ENCODE peak calls at places on chromosome 16, in six cellular contexts. One of them, this sample, is unnamed.
A peak's percentile ranks its signal among the peaks of the same experiment; 100 is the strongest.

GRCh38 chr16:63315229-63315628 is 1279.0 kb upstream of the CDH8 start:
- DNase-seq in PC-9: no peak
- DNase-seq in H1: no peak
- DNase-seq in neural progenitor cell: no peak
- DNase-seq in K562: no peak
- DNase-seq in MM.1S: no peak
- DNase-seq in this sample: no peak

GRCh38 chr16:81551141-81551808 is 106.7 kb downstream of the CMIP start:
- DNase-seq in K562: peak; percentile 38
- DNase-seq in neural progenitor cell: no peak
- DNase-seq in PC-9: no peak
- DNase-seq in MM.1S: no peak
- DNase-seq in H1: no peak
- DNase-seq in this sample: peak; percentile 51

GRCh38 chr16:57446530-57447141 is 549 bp downstream of the CIAPIN1 start:
- DNase-seq in MM.1S: peak; percentile 28
- DNase-seq in PC-9: peak; percentile 46
- DNase-seq in neural progenitor cell: no peak
- DNase-seq in H1: no peak
- DNase-seq in K562: peak; percentile 33
- DNase-seq in this sample: peak; percentile 16

GRCh38 chr16:66247516-66248089 is 118.9 kb upstream of the CDH5 start:
- DNase-seq in H1: no peak
- DNase-seq in K562: no peak
- DNase-seq in MM.1S: no peak
- DNase-seq in neural progenitor cell: no peak
- DNase-seq in PC-9: no peak
- DNase-seq in this sample: peak; percentile 9

GRCh38 chr16:27982184-27982583 is 81.3 kb downstream of the GSG1L start:
- DNase-seq in neural progenitor cell: no peak
- DNase-seq in MM.1S: no peak
- DNase-seq in PC-9: no peak
- DNase-seq in H1: no peak
- DNase-seq in K562: peak; percentile 38
- DNase-seq in this sample: no peak

GRCh38 chr16:73279451-73279850 is 231.5 kb upstream of the ZFHX3 start:
- DNase-seq in PC-9: no peak
- DNase-seq in MM.1S: no peak
- DNase-seq in neural progenitor cell: no peak
- DNase-seq in K562: no peak
- DNase-seq in H1: no peak
- DNase-seq in this sample: no peak

GRCh38 chr16:72312862-72313261 is 140.9 kb upstream of the PMFBP1 start:
- DNase-seq in K562: no peak
- DNase-seq in H1: no peak
- DNase-seq in neural progenitor cell: peak; percentile 2
- DNase-seq in MM.1S: no peak
- DNase-seq in PC-9: no peak
- DNase-seq in this sample: no peak

GRCh38 chr16:23131841-23132576 is 17.2 kb downstream of the USP31 start:
- DNase-seq in K562: no peak
- DNase-seq in MM.1S: no peak
- DNase-seq in PC-9: no peak
- DNase-seq in H1: no peak
- DNase-seq in neural progenitor cell: no peak
- DNase-seq in this sample: no peak

GRCh38 chr16:4561565-4561964 is 5.4 kb downstream of the C16orf96 start:
- DNase-seq in H1: no peak
- DNase-seq in PC-9: no peak
- DNase-seq in neural progenitor cell: peak; percentile 32
- DNase-seq in MM.1S: no peak
- DNase-seq in K562: peak; percentile 5
- DNase-seq in this sample: no peak

GRCh38 chr16:14354561-14355351 is 275.3 kb downstream of the PARN start:
- DNase-seq in neural progenitor cell: no peak
- DNase-seq in K562: no peak
- DNase-seq in H1: no peak
- DNase-seq in PC-9: no peak
- DNase-seq in MM.1S: peak; percentile 90
- DNase-seq in this sample: no peak

GRCh38 chr16:73430138-73430537 is 382.2 kb upstream of the ZFHX3 start:
- DNase-seq in neural progenitor cell: no peak
- DNase-seq in H1: no peak
- DNase-seq in K562: no peak
- DNase-seq in MM.1S: no peak
- DNase-seq in PC-9: no peak
- DNase-seq in this sample: no peak

GRCh38 chr16:86882586-86883280 is 304.4 kb downstream of the FOXL1 start:
- DNase-seq in H1: no peak
- DNase-seq in MM.1S: no peak
- DNase-seq in K562: no peak
- DNase-seq in neural progenitor cell: no peak
- DNase-seq in PC-9: no peak
- DNase-seq in this sample: peak; percentile 65

GRCh38 chr16:70594569-70594968 is 51.8 kb upstream of the IL34 start:
- DNase-seq in PC-9: peak; percentile 75
- DNase-seq in K562: no peak
- DNase-seq in neural progenitor cell: no peak
- DNase-seq in MM.1S: no peak
- DNase-seq in H1: no peak
- DNase-seq in this sample: peak; percentile 54

GRCh38 chr16:49081556-49081955 is 200.1 kb downstream of the CBLN1 start:
- DNase-seq in neural progenitor cell: no peak
- DNase-seq in H1: no peak
- DNase-seq in MM.1S: no peak
- DNase-seq in K562: no peak
- DNase-seq in PC-9: no peak
- DNase-seq in this sample: peak; percentile 65

GRCh38 chr16:7509919-7510705 is 177.5 kb downstream of the RBFOX1 start:
- DNase-seq in MM.1S: no peak
- DNase-seq in K562: no peak
- DNase-seq in H1: no peak
- DNase-seq in neural progenitor cell: no peak
- DNase-seq in PC-9: no peak
- DNase-seq in this sample: no peak

GRCh38 chr16:20874088-20874581 is 26.0 kb downstream of the DCUN1D3 start:
- DNase-seq in MM.1S: no peak
- DNase-seq in K562: no peak
- DNase-seq in neural progenitor cell: no peak
- DNase-seq in PC-9: no peak
- DNase-seq in H1: no peak
- DNase-seq in this sample: no peak

GRCh38 chr16:71883849-71884638 is at the start of gene ZNF821:
- DNase-seq in PC-9: no peak
- DNase-seq in neural progenitor cell: peak; percentile 98
- DNase-seq in K562: peak; percentile 98
- DNase-seq in H1: peak; percentile 95
- DNase-seq in MM.1S: peak; percentile 68
- DNase-seq in this sample: peak; percentile 70

GRCh38 chr16:11201498-11202259 is 54.3 kb downstream of the SOCS1 start:
- DNase-seq in K562: peak; percentile 82
- DNase-seq in neural progenitor cell: peak; percentile 45
- DNase-seq in H1: no peak
- DNase-seq in MM.1S: no peak
- DNase-seq in PC-9: peak; percentile 94
- DNase-seq in this sample: peak; percentile 96

GRCh38 chr16:11200523-11201063 is 55.4 kb downstream of the SOCS1 start:
- DNase-seq in neural progenitor cell: peak; percentile 19
- DNase-seq in H1: no peak
- DNase-seq in K562: no peak
- DNase-seq in PC-9: no peak
- DNase-seq in MM.1S: no peak
- DNase-seq in this sample: no peak

GRCh38 chr16:11196286-11196828 is 59.6 kb downstream of the SOCS1 start:
- DNase-seq in H1: no peak
- DNase-seq in PC-9: peak; percentile 17
- DNase-seq in neural progenitor cell: no peak
- DNase-seq in MM.1S: no peak
- DNase-seq in K562: no peak
- DNase-seq in this sample: no peak

GRCh38 chr16:11198375-11198774 is 57.6 kb downstream of the SOCS1 start:
- DNase-seq in MM.1S: no peak
- DNase-seq in K562: no peak
- DNase-seq in H1: no peak
- DNase-seq in neural progenitor cell: no peak
- DNase-seq in PC-9: no peak
- DNase-seq in this sample: no peak

DNA sequence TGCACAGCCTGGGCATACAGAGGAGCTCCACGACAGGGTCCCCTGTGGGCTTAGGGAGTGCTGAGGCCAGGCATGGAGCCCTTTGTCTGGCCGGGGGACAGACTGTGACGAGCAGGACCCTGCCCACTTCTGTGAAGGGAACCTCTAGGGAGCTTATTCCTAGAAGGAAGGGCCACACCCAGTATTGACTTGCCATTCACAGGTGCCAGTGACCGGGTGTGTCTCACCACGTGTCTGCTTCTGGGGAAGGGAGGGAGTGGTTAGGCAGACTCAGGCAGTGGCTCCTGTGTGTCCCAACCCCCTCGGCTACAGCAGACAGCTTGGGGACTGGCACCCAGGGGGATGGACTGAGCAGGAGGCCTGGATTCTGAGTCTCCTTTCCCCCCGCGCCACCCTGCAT is 57.2 kb downstream of the SOCS1 start:
- DNase-seq in PC-9: peak; percentile 84
- DNase-seq in MM.1S: no peak
- DNase-seq in K562: peak; percentile 87
- DNase-seq in neural progenitor cell: no peak
- DNase-seq in H1: no peak
- DNase-seq in this sample: peak; percentile 80
- H3K4me1 ChIP-seq in PC-9: peaks cover 31% of the 10 kb centered on the region
- H3K4me1 ChIP-seq in MM.1S: no peaks in the 10 kb centered on the region
- H3K4me1 ChIP-seq in K562: peaks cover 43% of the 10 kb centered on the region
- H3K4me1 ChIP-seq in neural progenitor cell: peaks cover 26% of the 10 kb centered on the region
- H3K4me1 ChIP-seq in H1: peaks cover 15% of the 10 kb centered on the region
- H3K4me1 ChIP-seq in this sample: peaks cover 35% of the 10 kb centered on the region

GRCh38 chr16:78252757-78253156 is 153.3 kb downstream of the WWOX start:
- DNase-seq in K562: no peak
- DNase-seq in neural progenitor cell: no peak
- DNase-seq in MM.1S: no peak
- DNase-seq in H1: no peak
- DNase-seq in PC-9: no peak
- DNase-seq in this sample: no peak

GRCh38 chr16:78244131-78244899 is 144.9 kb downstream of the WWOX start:
- DNase-seq in MM.1S: no peak
- DNase-seq in PC-9: no peak
- DNase-seq in neural progenitor cell: peak; percentile 24
- DNase-seq in K562: no peak
- DNase-seq in H1: no peak
- DNase-seq in this sample: no peak

GRCh38 chr16:78251115-78251514 is 151.7 kb downstream of the WWOX start:
- DNase-seq in K562: no peak
- DNase-seq in H1: no peak
- DNase-seq in MM.1S: no peak
- DNase-seq in PC-9: no peak
- DNase-seq in neural progenitor cell: no peak
- DNase-seq in this sample: no peak

GRCh38 chr16:78249832-78250231 is 150.4 kb downstream of the WWOX start:
- DNase-seq in PC-9: no peak
- DNase-seq in K562: no peak
- DNase-seq in MM.1S: no peak
- DNase-seq in H1: no peak
- DNase-seq in neural progenitor cell: no peak
- DNase-seq in this sample: no peak

DNA sequence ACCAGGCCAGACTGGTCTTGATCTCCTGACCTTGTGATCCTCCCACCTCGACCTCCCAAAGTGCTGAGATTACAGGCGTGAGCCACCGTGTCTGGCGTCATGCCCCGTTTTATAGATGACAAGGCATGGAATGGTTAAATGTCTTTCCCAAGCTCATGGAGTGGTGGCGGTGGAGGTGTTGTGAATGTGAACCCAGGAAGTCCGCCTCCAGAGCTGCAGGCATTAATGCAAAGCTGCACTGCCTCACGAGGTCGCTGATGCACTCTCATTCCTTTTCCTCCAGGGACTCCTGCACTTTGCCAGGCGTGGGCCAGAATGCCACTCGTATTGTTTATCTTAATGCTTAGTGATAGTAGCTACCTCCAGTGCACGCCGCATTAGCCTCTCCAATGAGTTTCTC is 149.6 kb downstream of the WWOX start:
- DNase-seq in MM.1S: no peak
- DNase-seq in neural progenitor cell: peak; percentile 73
- DNase-seq in K562: no peak
- DNase-seq in PC-9: no peak
- DNase-seq in H1: peak; percentile 57
- DNase-seq in this sample: no peak
- H3K79me2 ChIP-seq in MM.1S: no peaks in the 10 kb centered on the region
- H3K79me2 ChIP-seq in neural progenitor cell: no peaks in the 10 kb centered on the region
- H3K79me2 ChIP-seq in K562: no peaks in the 10 kb centered on the region
- H3K79me2 ChIP-seq in PC-9: no peaks in the 10 kb centered on the region
- H3K79me2 ChIP-seq in H1: no peaks in the 10 kb centered on the region
- H3K79me2 ChIP-seq in this sample: no peaks in the 10 kb centered on the region

DNA sequence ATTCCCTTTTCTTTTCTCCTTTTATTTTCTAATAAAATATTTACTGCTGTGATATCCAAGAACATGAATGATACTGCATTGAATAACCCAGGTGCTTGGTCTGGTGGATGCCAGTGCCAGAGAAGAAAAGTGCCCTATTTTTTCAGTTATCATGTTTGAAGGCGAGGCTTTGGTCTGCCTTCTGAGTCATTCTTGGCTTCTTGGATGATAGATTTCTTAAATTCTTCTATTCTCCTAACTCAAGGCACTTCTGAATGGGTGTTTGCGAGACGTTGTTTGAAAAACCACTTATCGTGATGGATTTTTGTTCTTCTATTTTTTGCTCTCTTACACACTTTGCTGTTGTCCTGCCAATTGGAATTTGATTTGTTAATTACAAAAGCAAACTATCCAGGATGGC is 66.7 kb downstream of the FTO start:
- DNase-seq in MM.1S: no peak
- DNase-seq in H1: no peak
- DNase-seq in neural progenitor cell: no peak
- DNase-seq in PC-9: no peak
- DNase-seq in K562: no peak
- DNase-seq in this sample: peak; percentile 23
- H3K4me1 ChIP-seq in MM.1S: peaks cover 4% of the 10 kb centered on the region
- H3K4me1 ChIP-seq in H1: no peaks in the 10 kb centered on the region
- H3K4me1 ChIP-seq in neural progenitor cell: peaks cover 41% of the 10 kb centered on the region
- H3K4me1 ChIP-seq in PC-9: peaks cover 71% of the 10 kb centered on the region
- H3K4me1 ChIP-seq in K562: peaks cover 5% of the 10 kb centered on the region
- H3K4me1 ChIP-seq in this sample: peaks cover 67% of the 10 kb centered on the region

GRCh38 chr16:85579883-85580607 is 33.1 kb upstream of the GSE1 start:
- DNase-seq in neural progenitor cell: no peak
- DNase-seq in MM.1S: no peak
- DNase-seq in H1: no peak
- DNase-seq in K562: no peak
- DNase-seq in PC-9: no peak
- DNase-seq in this sample: no peak

GRCh38 chr16:85580684-85581083 is 32.4 kb upstream of the GSE1 start:
- DNase-seq in K562: no peak
- DNase-seq in MM.1S: no peak
- DNase-seq in PC-9: no peak
- DNase-seq in H1: no peak
- DNase-seq in neural progenitor cell: no peak
- DNase-seq in this sample: no peak

GRCh38 chr16:85578599-85578948 is 34.5 kb upstream of the GSE1 start:
- DNase-seq in MM.1S: no peak
- DNase-seq in H1: no peak
- DNase-seq in K562: no peak
- DNase-seq in neural progenitor cell: peak; percentile 48
- DNase-seq in PC-9: no peak
- DNase-seq in this sample: no peak

GRCh38 chr16:85577899-85578598 is 35.1 kb upstream of the GSE1 start:
- DNase-seq in H1: no peak
- DNase-seq in MM.1S: no peak
- DNase-seq in neural progenitor cell: peak; percentile 53
- DNase-seq in K562: no peak
- DNase-seq in PC-9: no peak
- DNase-seq in this sample: no peak

GRCh38 chr16:85579199-85579598 is 33.9 kb upstream of the GSE1 start:
- DNase-seq in MM.1S: no peak
- DNase-seq in neural progenitor cell: peak; percentile 95
- DNase-seq in PC-9: no peak
- DNase-seq in H1: no peak
- DNase-seq in K562: peak; percentile 41
- DNase-seq in this sample: no peak
- H3K79me2 ChIP-seq in MM.1S: peaks cover 90% of the 10 kb centered on the region
- H3K79me2 ChIP-seq in neural progenitor cell: no peaks in the 10 kb centered on the region
- H3K79me2 ChIP-seq in PC-9: peaks cover 46% of the 10 kb centered on the region
- H3K79me2 ChIP-seq in H1: peaks cover 45% of the 10 kb centered on the region
- H3K79me2 ChIP-seq in K562: peaks cover 100% of the 10 kb centered on the region
- H3K79me2 ChIP-seq in this sample: no peaks in the 10 kb centered on the region

This sample was measured in PC-3.